ENCODE peak calls at places on chromosome 15, in seven cellular contexts. V is MCF 10A; M is activated CD8-positive, alpha-beta memory T cell treated with anti-CD3 and anti-CD28 coated beads for 24 hours; G is AG04450; W is tibial nerve; B is fibroblast of the conjunctiva; F is stimulated activated CD4-positive, alpha-beta T cell treated with anti-CD3 and anti-CD28 coated beads, Interleukin-1b, Interleukin-23, amount 100 ng/mL, for 1 hour. D is an unnamed sample.

GRCh38 chr15:96878129-96878528 is 547.6 kb downstream of the NR2F2 start:
- DNase-seq in V (no peak), M (no peak), G (no peak), W (no peak), B (no peak), F (no peak), D (no peak)

GRCh38 chr15:37122703-37123102 is 22.4 kb upstream of the MEIS2 start:
- DNase-seq in V (peak), M (no peak), G (no peak), W (no peak), B (no peak), F (no peak), D (no peak)

GRCh38 chr15:70376031-70376928 is 278.6 kb upstream of the TLE3 start:
- DNase-seq in V (no peak), M (peak), G (no peak), W (no peak), B (no peak), F (no peak), D (no peak)

GRCh38 chr15:44029003-44029402 is 166.1 kb downstream of the FRMD5 start:
- DNase-seq in V (no peak), M (no peak), G (no peak), W (no peak), B (no peak), F (no peak), D (no peak)

GRCh38 chr15:73108676-73109075 is 56.4 kb downstream of the NEO1 start:
- DNase-seq in V (no peak), M (no peak), G (no peak), W (no peak), B (no peak), F (no peak), D (no peak)

GRCh38 chr15:52349062-52349700 is 53.6 kb upstream of the MYO5C start:
- DNase-seq in V (no peak), M (no peak), G (no peak), W (no peak), B (no peak), F (no peak), D (no peak)

GRCh38 chr15:22952826-22953579 is 27.2 kb downstream of the CYFIP1 start:
- DNase-seq in V (no peak), M (no peak), G (no peak), W (no peak), B (no peak), F (no peak), D (no peak)

GRCh38 chr15:88981244-88982215 is 68.4 kb upstream of the MFGE8 start:
- DNase-seq in V (no peak), M (no peak), G (no peak), W (no peak), B (no peak), F (no peak), D (no peak)

GRCh38 chr15:26771917-26772587 is 814 bp downstream of the GABRB3 start:
- DNase-seq in V (no peak), M (no peak), G (no peak), W (no peak), B (no peak), F (no peak), D (no peak)

GRCh38 chr15:39835550-39835949 is 52.9 kb upstream of the FSIP1 start:
- DNase-seq in V (no peak), M (no peak), G (no peak), W (no peak), B (no peak), F (no peak), D (no peak)

GRCh38 chr15:42027521-42027920 is 6.7 kb upstream of the PLA2G4E start:
- DNase-seq in V (no peak), M (no peak), G (no peak), W (no peak), B (no peak), F (no peak), D (no peak)

GRCh38 chr15:55741592-55742497 is 1.1 kb downstream of the PRTG start:
- DNase-seq in V (peak), M (peak), G (no peak), W (no peak), B (no peak), F (no peak), D (no peak)

GRCh38 chr15:66399276-66399675 is 12.6 kb downstream of the MAP2K1 start:
- DNase-seq in V (no peak), M (no peak), G (no peak), W (no peak), B (no peak), F (no peak), D (no peak)

GRCh38 chr15:98658831-98659699 is 10.7 kb downstream of the IGF1R start:
- DNase-seq in V (peak), M (no peak), G (no peak), W (no peak), B (no peak), F (no peak), D (no peak)

GRCh38 chr15:92949604-92950249 is 49.6 kb downstream of the CHD2 start:
- DNase-seq in V (peak), M (no peak), G (no peak), W (no peak), B (no peak), F (no peak), D (no peak)

GRCh38 chr15:63417721-63418120 is 36.1 kb upstream of the CA12 start:
- DNase-seq in V (no peak), M (peak), G (no peak), W (no peak), B (no peak), F (no peak), D (no peak)

GRCh38 chr15:73922186-73923151 is 3.8 kb upstream of the LOXL1 start:
- DNase-seq in V (peak), M (no peak), G (no peak), W (no peak), B (peak), F (no peak), D (no peak)

GRCh38 chr15:78322243-78322642 is 17.9 kb upstream of the CRABP1 start:
- DNase-seq in V (no peak), M (no peak), G (no peak), W (no peak), B (no peak), F (no peak), D (no peak)

D was measured in retinal pigment epithelial cell.